ENCODE peak calls at places on chromosomes 11 and 22, in six cellular contexts. O, D, N, P, Z and I are unnamed samples.

GRCh38 chr11:36672815-36673450 is 74.9 kb upstream of the RAG2 start:
- DNase-seq in O (peak), D (peak), N (peak), P (no peak), Z (peak), I (peak)

GRCh38 chr22:20185750-20186149 is 34.9 kb upstream of the CCDC188 start:
- DNase-seq in O (no peak), D (no peak), N (no peak), P (no peak), Z (no peak), I (no peak)

GRCh38 chr11:9280655-9281301 is 15.6 kb upstream of the DENND5A start:
- DNase-seq in O (peak), D (peak), N (no peak), P (no peak), Z (peak), I (peak)

GRCh38 chr22:19885841-19886592 is 31.3 kb upstream of the GNB1L start:
- DNase-seq in O (no peak), D (no peak), N (no peak), P (no peak), Z (no peak), I (no peak)

GRCh38 chr11:63375434-63375833 is 5.8 kb downstream of the SLC22A9 start:
- DNase-seq in O (no peak), D (no peak), N (no peak), P (no peak), Z (no peak), I (no peak)

GRCh38 chr22:48410536-48410935 is 1417.1 kb downstream of the BRD1 start:
- DNase-seq in O (no peak), D (no peak), N (no peak), P (no peak), Z (no peak), I (no peak)

GRCh38 chr11:73308003-73308962 is at the start of gene ARHGEF17:
- DNase-seq in O (peak), D (peak), N (peak), P (peak), Z (no peak), I (peak)

GRCh38 chr11:102620858-102621561 is 4.1 kb downstream of the MMP20 start:
- DNase-seq in O (no peak), D (peak), N (no peak), P (peak), Z (no peak), I (peak)

GRCh38 chr22:48943567-48944432 is 883.9 kb downstream of the BRD1 start:
- DNase-seq in O (no peak), D (no peak), N (no peak), P (peak), Z (no peak), I (no peak)

GRCh38 chr11:59614277-59615131 is 1.1 kb downstream of the OSBP start:
- DNase-seq in O (no peak), D (no peak), N (no peak), P (no peak), Z (no peak), I (peak)

GRCh38 chr11:70528794-70529580 is 130.7 kb downstream of the CTTN start:
- DNase-seq in O (no peak), D (no peak), N (no peak), P (no peak), Z (no peak), I (no peak)

GRCh38 chr11:96779030-96779429 is 389.2 kb downstream of the JRKL start:
- DNase-seq in O (no peak), D (no peak), N (no peak), P (no peak), Z (no peak), I (no peak)

GRCh38 chr11:94740975-94741707 is 27.0 kb upstream of the AMOTL1 start:
- DNase-seq in O (no peak), D (no peak), N (peak), P (no peak), Z (no peak), I (peak)

GRCh38 chr22:20117656-20118571 is 888 bp upstream of the TRMT2A start:
- DNase-seq in O (no peak), D (no peak), N (peak), P (no peak), Z (no peak), I (peak)

GRCh38 chr11:62400760-62401159 is 18.1 kb upstream of the SCGB1A1 start:
- DNase-seq in O (no peak), D (peak), N (peak), P (peak), Z (no peak), I (peak)

GRCh38 chr11:78809931-78810481 is 235.3 kb upstream of the NARS2 start:
- DNase-seq in O (no peak), D (peak), N (no peak), P (no peak), Z (no peak), I (peak)

GRCh38 chr11:115941481-115941993 is 437.3 kb upstream of the CADM1 start:
- DNase-seq in O (no peak), D (peak), N (no peak), P (peak), Z (peak), I (no peak)

GRCh38 chr11:10386861-10387208 is 68.2 kb upstream of the AMPD3 start:
- DNase-seq in O (no peak), D (no peak), N (no peak), P (no peak), Z (no peak), I (no peak)

GRCh38 chr11:66069715-66070603 is at the start of gene PACS1:
- DNase-seq in O (peak), D (peak), N (peak), P (peak), Z (no peak), I (peak)

GRCh38 chr11:46889689-46890475 is 28.5 kb downstream of the LRP4 start:
- DNase-seq in O (peak), D (peak), N (peak), P (peak), Z (no peak), I (peak)

GRCh38 chr11:9004310-9004945 is 627 bp upstream of the NRIP3 start:
- DNase-seq in O (no peak), D (no peak), N (no peak), P (no peak), Z (no peak), I (peak)

GRCh38 chr11:46288451-46288850 is 11.0 kb downstream of the CREB3L1 start:
- DNase-seq in O (no peak), D (no peak), N (no peak), P (no peak), Z (no peak), I (no peak)

GRCh38 chr11:1149545-1149944 is 8.2 kb upstream of the MUC5AC start:
- DNase-seq in O (no peak), D (no peak), N (peak), P (no peak), Z (no peak), I (no peak)

GRCh38 chr22:44213489-44214043 is 32.8 kb downstream of the PARVG start:
- DNase-seq in O (no peak), D (no peak), N (no peak), P (no peak), Z (no peak), I (no peak)

GRCh38 chr22:17869285-17870096 is 95.2 kb upstream of the BID start:
- DNase-seq in O (no peak), D (no peak), N (no peak), P (no peak), Z (no peak), I (no peak)

GRCh38 chr11:15673408-15673811 is 558.7 kb downstream of the INSC start:
- DNase-seq in O (no peak), D (no peak), N (no peak), P (no peak), Z (no peak), I (no peak)

GRCh38 chr22:37906364-37907008 is 389 bp downstream of the MICALL1 start:
- DNase-seq in O (no peak), D (no peak), N (peak), P (no peak), Z (no peak), I (peak)